ENCODE peak calls at places on chromosomes 13 and 19, in five cellular contexts. S is stomach, W is heart left ventricle, J is cardiac muscle cell, Y is ovary. Z is an unnamed sample.

GRCh38 chr19:49422407-49423277 is 599 bp downstream of the PTH2 start:
- DNase-seq in S (no peak), W (no peak), J (peak; percentile 46), Y (no peak), Z (no peak)

GRCh38 chr19:42198676-42199439 is 18.6 kb downstream of the DEDD2 start:
- DNase-seq in S (peak; percentile 44), W (no peak), J (no peak), Y (no peak), Z (no peak)

GRCh38 chr13:42964681-42965305 is 27.2 kb downstream of the EPSTI1 start:
- DNase-seq in S (no peak), W (no peak), J (peak; percentile 31), Y (no peak), Z (no peak)

GRCh38 chr13:99896712-99897440 is 74.7 kb downstream of the ZIC5 start:
- DNase-seq in S (no peak), W (no peak), J (no peak), Y (no peak), Z (no peak)

GRCh38 chr13:95251641-95252040 is 49.6 kb downstream of the ABCC4 start:
- DNase-seq in S (no peak), W (no peak), J (no peak), Y (no peak), Z (no peak)

GRCh38 chr13:102170295-102170694 is 231.6 kb downstream of the FGF14 start:
- DNase-seq in S (no peak), W (no peak), J (no peak), Y (no peak), Z (no peak)

GRCh38 chr19:3603121-3603841 is 3.4 kb downstream of the TBXA2R start:
- DNase-seq in S (no peak), W (no peak), J (no peak), Y (peak; percentile 42), Z (no peak)

GRCh38 chr13:112531263-112531794 is 56.6 kb downstream of the TUBGCP3 start:
- DNase-seq in S (no peak), W (no peak), J (peak; percentile 4), Y (no peak), Z (no peak)

GRCh38 chr13:100811906-100812305 is 137.3 kb upstream of the TMTC4 start:
- DNase-seq in S (no peak), W (no peak), J (no peak), Y (no peak), Z (no peak)

GRCh38 chr13:20411638-20412342 is 113.9 kb downstream of the CRYL1 start:
- DNase-seq in S (no peak), W (no peak), J (no peak), Y (no peak), Z (no peak)

GRCh38 chr19:51607077-51607476 is 23.1 kb downstream of the SIGLEC5 start:
- DNase-seq in S (no peak), W (no peak), J (no peak), Y (no peak), Z (no peak)

GRCh38 chr13:46982856-46983582 is 86.2 kb upstream of the HTR2A start:
- DNase-seq in S (no peak), W (no peak), J (no peak), Y (no peak), Z (no peak)

GRCh38 chr13:33087091-33087490 is 70.9 kb downstream of the KL start:
- DNase-seq in S (no peak), W (no peak), J (peak; percentile 56), Y (no peak), Z (peak; percentile 40)

GRCh38 chr19:57664269-57665127 is 4.2 kb upstream of the ZSCAN4 start:
- DNase-seq in S (peak; percentile 31), W (peak; percentile 60), J (peak; percentile 76), Y (peak; percentile 74), Z (peak; percentile 2)

GRCh38 chr19:46731007-46731501 is 14.1 kb upstream of the PRKD2 start:
- DNase-seq in S (peak; percentile 46), W (no peak), J (peak; percentile 88), Y (no peak), Z (peak; percentile 96)

GRCh38 chr13:81745391-81745790 is 1404.5 kb upstream of the SPRY2 start:
- DNase-seq in S (no peak), W (no peak), J (no peak), Y (no peak), Z (no peak)

GRCh38 chr13:99471231-99472202 is 29.8 kb upstream of the TM9SF2 start:
- DNase-seq in S (no peak), W (no peak), J (peak; percentile 30), Y (no peak), Z (no peak)

GRCh38 chr13:44470623-44471562 is 97.3 kb downstream of the SERP2 start:
- DNase-seq in S (no peak), W (no peak), J (peak; percentile 45), Y (no peak), Z (no peak)

GRCh38 chr19:33298146-33298911 is 4.0 kb downstream of the CEBPA start:
- DNase-seq in S (peak; percentile 39), W (no peak), J (no peak), Y (no peak), Z (no peak)

GRCh38 chr13:98175823-98176222 is 1.2 kb downstream of the RNF113B start:
- DNase-seq in S (no peak), W (no peak), J (no peak), Y (no peak), Z (no peak)

GRCh38 chr13:28408235-28408848 is 86.6 kb downstream of the FLT1 start:
- DNase-seq in S (no peak), W (peak; percentile 84), J (peak; percentile 68), Y (no peak), Z (peak; percentile 7)

GRCh38 chr13:42836930-42837329 is 55.5 kb downstream of the FAM216B start:
- DNase-seq in S (no peak), W (no peak), J (peak; percentile 81), Y (no peak), Z (peak; percentile 68)

GRCh38 chr19:16373539-16373938 is 48.9 kb downstream of the KLF2 start:
- DNase-seq in S (no peak), W (no peak), J (peak; percentile 75), Y (peak; percentile 87), Z (peak; percentile 70)

GRCh38 chr13:50068508-50068907 is 53.3 kb downstream of the KCNRG start:
- DNase-seq in S (no peak), W (no peak), J (no peak), Y (no peak), Z (no peak)

GRCh38 chr13:50071399-50071798 is 56.2 kb downstream of the KCNRG start:
- DNase-seq in S (no peak), W (no peak), J (no peak), Y (no peak), Z (no peak)

GRCh38 chr13:50072676-50073075 is 57.4 kb downstream of the KCNRG start:
- DNase-seq in S (no peak), W (no peak), J (no peak), Y (no peak), Z (no peak)

GRCh38 chr13:50065712-50066111 is 50.5 kb downstream of the KCNRG start:
- DNase-seq in S (no peak), W (no peak), J (no peak), Y (no peak), Z (no peak)

DNA sequence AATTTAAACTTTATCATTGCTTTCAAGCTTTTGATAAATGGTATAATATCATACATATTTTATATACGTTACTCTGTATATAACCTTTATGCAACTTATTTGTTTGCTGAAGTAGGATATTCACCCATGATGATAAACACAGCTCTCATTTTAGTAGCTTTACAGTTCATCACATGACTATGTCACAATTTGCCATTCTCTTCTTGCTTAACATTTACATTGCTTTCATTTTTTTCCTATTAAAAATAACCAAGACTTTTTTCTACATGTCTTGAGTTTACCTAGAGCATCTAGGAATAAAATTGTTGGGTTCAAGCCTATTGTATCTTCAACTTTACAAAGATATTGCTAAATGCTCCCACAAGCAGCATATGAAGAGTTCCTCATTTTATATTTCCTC is 54.0 kb downstream of the KCNRG start:
- DNase-seq in S (no peak), W (no peak), J (peak; percentile 55), Y (no peak), Z (no peak)
- H3K4me3 ChIP-seq in S (no peak overlapping the region), W (no peak overlapping the region), J (no peak overlapping the region), Y (no peak overlapping the region), Z (no peak overlapping the region)

DNA sequence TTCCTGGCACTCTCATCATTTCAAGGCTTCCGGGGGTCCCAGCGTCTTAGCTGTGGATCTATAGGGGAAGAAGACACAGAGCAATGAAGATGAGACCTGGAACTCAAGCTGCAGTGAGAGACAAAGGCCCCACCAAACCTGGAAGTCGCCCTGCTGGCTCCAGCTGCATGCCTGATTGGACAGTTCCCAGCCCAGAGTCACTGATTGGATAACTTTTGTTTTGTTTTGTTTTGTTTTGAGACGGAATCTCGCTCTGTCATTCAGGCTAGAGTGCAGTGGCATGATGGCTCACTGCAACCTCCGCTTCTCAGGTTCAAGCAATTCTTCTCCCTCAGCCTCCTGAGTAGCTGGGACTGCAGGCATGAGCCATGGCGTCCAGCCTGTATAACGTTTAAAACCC is 6.4 kb upstream of the ZNF431 start:
- DNase-seq in S (no peak), W (no peak), J (no peak), Y (no peak), Z (no peak)
- H3K27ac ChIP-seq in S (no peak overlapping the region), W (no peak overlapping the region), J (no peak overlapping the region), Y (no peak overlapping the region), Z (no peak overlapping the region)

GRCh38 chr19:38266981-38267597 is 2.7 kb downstream of the SPINT2 start:
- DNase-seq in S (no peak), W (no peak), J (peak; percentile 55), Y (no peak), Z (peak; percentile 47)
- H3K4me3 ChIP-seq in S (no peak overlapping the region), W (no peak overlapping the region), J (no peak overlapping the region), Y (no peak overlapping the region), Z (no peak overlapping the region)

DNA sequence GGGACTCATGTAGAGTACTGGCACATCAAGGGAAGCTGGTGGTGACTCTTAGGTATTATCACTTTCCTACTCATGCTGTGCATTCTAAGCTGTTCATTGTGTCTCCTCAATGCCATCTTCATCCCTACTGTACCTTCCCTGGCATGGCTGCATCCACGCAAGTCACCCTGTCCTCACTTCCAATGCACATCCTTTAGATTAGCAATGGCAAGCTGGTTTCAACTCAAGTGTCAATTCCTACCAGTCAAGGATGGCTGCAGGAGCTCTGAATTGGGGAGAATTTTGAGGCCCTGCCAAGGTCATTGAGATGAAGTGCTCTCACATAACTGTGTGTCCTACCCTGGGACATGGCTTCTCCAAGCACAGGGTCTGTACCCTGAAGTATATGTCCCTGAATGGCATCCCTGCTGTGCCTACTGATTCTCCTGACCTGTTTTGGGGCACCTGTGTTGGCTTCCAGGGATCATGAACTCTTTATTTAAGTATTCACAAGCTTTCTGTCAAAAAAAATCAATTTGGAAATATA is 24.6 kb downstream of the COL4A1 start:
- DNase-seq in S (no peak), W (no peak), J (no peak), Y (no peak), Z (no peak)
- H3K27ac ChIP-seq in S (no peak overlapping the region), W (no peak overlapping the region), J (no peak overlapping the region), Y (no peak overlapping the region), Z (no peak overlapping the region)

GRCh38 chr13:24541127-24541475 is 28.5 kb upstream of the PARP4 start:
- DNase-seq in S (no peak), W (no peak), J (no peak), Y (no peak), Z (no peak)
- H3K4me3 ChIP-seq in S (peak overlapping the region; percentile 39), W (no peak overlapping the region), J (peak overlapping the region; percentile 27), Y (no peak overlapping the region), Z (peak overlapping the region; percentile 50)